ENCODE peak calls at places on chromosomes 4 and X, in four cellular contexts. One of them, this sample, is unnamed.

GRCh38 chrX:100817340-100817739 is 2.9 kb upstream of the CSTF2 start:
- DNase-seq in tibial nerve: no peak
- DNase-seq in H9: no peak
- DNase-seq in BJ: no peak
- DNase-seq in this sample: no peak

GRCh38 chr4:7297374-7297773 is 105.0 kb downstream of the SORCS2 start:
- DNase-seq in tibial nerve: no peak
- DNase-seq in H9: no peak
- DNase-seq in BJ: no peak
- DNase-seq in this sample: no peak

GRCh38 chrX:119507206-119507605 is 39.0 kb downstream of the SLC25A5 start:
- DNase-seq in tibial nerve: no peak
- DNase-seq in BJ: no peak
- DNase-seq in H9: no peak
- DNase-seq in this sample: no peak

GRCh38 chr4:172725581-172725980 is 443.0 kb upstream of the GALNT7 start:
- DNase-seq in H9: no peak
- DNase-seq in BJ: peak; percentile 19
- DNase-seq in tibial nerve: no peak
- DNase-seq in this sample: no peak

GRCh38 chrX:13088155-13088485 is 43.7 kb upstream of the FAM9C start:
- DNase-seq in tibial nerve: no peak
- DNase-seq in BJ: no peak
- DNase-seq in H9: no peak
- DNase-seq in this sample: no peak

GRCh38 chrX:20421697-20422096 is 155.0 kb upstream of the RPS6KA3 start:
- DNase-seq in tibial nerve: no peak
- DNase-seq in H9: no peak
- DNase-seq in BJ: no peak
- DNase-seq in this sample: no peak

GRCh38 chr4:125772680-125773079 is 457.9 kb downstream of the FAT4 start:
- DNase-seq in tibial nerve: no peak
- DNase-seq in BJ: no peak
- DNase-seq in H9: no peak
- DNase-seq in this sample: no peak

GRCh38 chrX:154046262-154046771 is 26.6 kb upstream of the IRAK1 start:
- DNase-seq in tibial nerve: peak; percentile 22
- DNase-seq in BJ: peak; percentile 74
- DNase-seq in H9: no peak
- DNase-seq in this sample: no peak

GRCh38 chr4:74794341-74794801 is at the start of gene BTC:
- DNase-seq in tibial nerve: no peak
- DNase-seq in BJ: no peak
- DNase-seq in H9: peak; percentile 58
- DNase-seq in this sample: no peak

GRCh38 chr4:71296945-71297344 is 41.9 kb upstream of the SLC4A4 start:
- DNase-seq in tibial nerve: no peak
- DNase-seq in BJ: no peak
- DNase-seq in H9: no peak
- DNase-seq in this sample: no peak

GRCh38 chrX:75603833-75604232 is 81.0 kb upstream of the ZDHHC15 start:
- DNase-seq in BJ: no peak
- DNase-seq in tibial nerve: no peak
- DNase-seq in H9: no peak
- DNase-seq in this sample: peak; percentile 13

GRCh38 chrX:31845003-31845402 is 773.2 kb upstream of the FTHL17 start:
- DNase-seq in H9: no peak
- DNase-seq in BJ: no peak
- DNase-seq in tibial nerve: no peak
- DNase-seq in this sample: no peak

GRCh38 chrX:96004386-96004785 is 680.3 kb upstream of the DIAPH2 start:
- DNase-seq in BJ: no peak
- DNase-seq in H9: no peak
- DNase-seq in tibial nerve: no peak
- DNase-seq in this sample: no peak

GRCh38 chr4:75056277-75056676 is 123.4 kb downstream of the PARM1 start:
- DNase-seq in tibial nerve: no peak
- DNase-seq in BJ: no peak
- DNase-seq in H9: no peak
- DNase-seq in this sample: no peak

GRCh38 chr4:116332508-116332907 is 752.9 kb downstream of the TRAM1L1 start:
- DNase-seq in H9: no peak
- DNase-seq in tibial nerve: no peak
- DNase-seq in BJ: no peak
- DNase-seq in this sample: no peak

GRCh38 chr4:4666693-4667642 is 125.1 kb upstream of the STX18 start:
- DNase-seq in H9: peak; percentile 80
- DNase-seq in tibial nerve: no peak
- DNase-seq in BJ: peak; percentile 41
- DNase-seq in this sample: no peak

GRCh38 chrX:25175743-25176142 is 160.0 kb upstream of the ARX start:
- DNase-seq in tibial nerve: no peak
- DNase-seq in H9: no peak
- DNase-seq in BJ: no peak
- DNase-seq in this sample: no peak

GRCh38 chr4:108650212-108651067 is at the start of gene OSTC:
- DNase-seq in tibial nerve: peak; percentile 97
- DNase-seq in H9: peak; percentile 92
- DNase-seq in BJ: peak; percentile 67
- DNase-seq in this sample: peak; percentile 45

GRCh38 chr4:7238300-7238960 is 46.1 kb downstream of the SORCS2 start:
- DNase-seq in tibial nerve: no peak
- DNase-seq in H9: no peak
- DNase-seq in BJ: no peak
- DNase-seq in this sample: peak; percentile 65

GRCh38 chr4:66486068-66486467 is 815.8 kb upstream of the EPHA5 start:
- DNase-seq in tibial nerve: no peak
- DNase-seq in H9: no peak
- DNase-seq in BJ: no peak
- DNase-seq in this sample: no peak

GRCh38 chr4:105631818-105632400 is 76.6 kb downstream of the INTS12 start:
- DNase-seq in BJ: no peak
- DNase-seq in H9: no peak
- DNase-seq in tibial nerve: no peak
- DNase-seq in this sample: no peak
- TF ChIP-seq CTCF in BJ: no peak
- TF ChIP-seq CTCF in H9: no peak
- TF ChIP-seq CTCF in tibial nerve: peak; percentile 29
- TF ChIP-seq CTCF in this sample: peak; percentile 17

GRCh38 chrX:16804923-16805464 is 18.7 kb downstream of the TXLNG start:
- DNase-seq in BJ: no peak
- DNase-seq in H9: no peak
- DNase-seq in tibial nerve: no peak
- DNase-seq in this sample: no peak

GRCh38 chrX:16807976-16808542 is 21.8 kb downstream of the TXLNG start:
- DNase-seq in H9: no peak
- DNase-seq in BJ: no peak
- DNase-seq in tibial nerve: no peak
- DNase-seq in this sample: no peak

GRCh38 chrX:16807548-16807947 is 21.3 kb downstream of the TXLNG start:
- DNase-seq in BJ: no peak
- DNase-seq in tibial nerve: no peak
- DNase-seq in H9: no peak
- DNase-seq in this sample: no peak
- TF ChIP-seq CTCF in BJ: peak; percentile 44
- TF ChIP-seq CTCF in tibial nerve: no peak
- TF ChIP-seq CTCF in H9: peak; percentile 42
- TF ChIP-seq CTCF in this sample: no peak

GRCh38 chrX:145178268-145178667 is 69.0 kb upstream of the SPANXN1 start:
- DNase-seq in BJ: no peak
- DNase-seq in tibial nerve: no peak
- DNase-seq in H9: no peak
- DNase-seq in this sample: no peak
- TF ChIP-seq CTCF in BJ: no peak
- TF ChIP-seq CTCF in tibial nerve: no peak
- TF ChIP-seq CTCF in H9: peak; percentile 52
- TF ChIP-seq CTCF in this sample: peak; percentile 17

GRCh38 chr4:54099959-54100606 is at the start of gene GSX2:
- DNase-seq in BJ: no peak
- DNase-seq in tibial nerve: no peak
- DNase-seq in H9: peak; percentile 53
- DNase-seq in this sample: no peak
- TF ChIP-seq CTCF in BJ: no peak
- TF ChIP-seq CTCF in tibial nerve: no peak
- TF ChIP-seq CTCF in H9: no peak
- TF ChIP-seq CTCF in this sample: no peak

GRCh38 chrX:40157228-40158035 is 59.7 kb upstream of the BCOR start:
- DNase-seq in H9: peak; percentile 78
- DNase-seq in BJ: no peak
- DNase-seq in tibial nerve: no peak
- DNase-seq in this sample: no peak
- TF ChIP-seq CTCF in H9: no peak
- TF ChIP-seq CTCF in BJ: no peak
- TF ChIP-seq CTCF in tibial nerve: no peak
- TF ChIP-seq CTCF in this sample: no peak

GRCh38 chrX:69321789-69322188 is 156.5 kb upstream of the PJA1 start:
- DNase-seq in H9: no peak
- DNase-seq in BJ: no peak
- DNase-seq in tibial nerve: no peak
- DNase-seq in this sample: no peak
- TF ChIP-seq CTCF in H9: no peak
- TF ChIP-seq CTCF in BJ: no peak
- TF ChIP-seq CTCF in tibial nerve: no peak
- TF ChIP-seq CTCF in this sample: no peak

GRCh38 chr4:101793397-101793796 is 2.9 kb downstream of the BANK1 start:
- DNase-seq in tibial nerve: no peak
- DNase-seq in H9: no peak
- DNase-seq in BJ: no peak
- DNase-seq in this sample: no peak

GRCh38 chr4:101787917-101788316 is 2.6 kb upstream of the BANK1 start:
- DNase-seq in tibial nerve: no peak
- DNase-seq in BJ: no peak
- DNase-seq in H9: no peak
- DNase-seq in this sample: no peak

GRCh38 chr4:101792056-101792575 is 1.6 kb downstream of the BANK1 start:
- DNase-seq in H9: no peak
- DNase-seq in tibial nerve: no peak
- DNase-seq in BJ: peak; percentile 1
- DNase-seq in this sample: no peak

GRCh38 chr4:101791189-101791572 is 651 bp downstream of the BANK1 start:
- DNase-seq in H9: no peak
- DNase-seq in tibial nerve: no peak
- DNase-seq in BJ: no peak
- DNase-seq in this sample: no peak

GRCh38 chr4:101790521-101791188 is at the start of gene BANK1:
- DNase-seq in BJ: no peak
- DNase-seq in H9: peak; percentile 88
- DNase-seq in tibial nerve: peak; percentile 10
- DNase-seq in this sample: no peak
- TF ChIP-seq CTCF in BJ: peak; percentile 17
- TF ChIP-seq CTCF in H9: peak; percentile 70
- TF ChIP-seq CTCF in tibial nerve: no peak
- TF ChIP-seq CTCF in this sample: no peak

This sample was measured in D721Med.